ENCODE peak calls at places on chromosomes 1 and 21, in six cellular contexts. M, Y, X, A, R and F are unnamed samples.

GRCh38 chr1:56506314-56506743 is 73.0 kb downstream of the PLPP3 start:
- DNase-seq in X (no peak), R (no peak), A (no peak), Y (peak), M (peak), F (no peak)

GRCh38 chr1:19809044-19809750 is 5.9 kb downstream of the RNF186 start:
- DNase-seq in A (peak), M (no peak), Y (no peak), X (no peak), R (no peak), F (no peak)

GRCh38 chr1:15948600-15949452 is 27.1 kb downstream of the ZBTB17 start:
- DNase-seq in M (peak), A (peak), Y (peak), X (no peak), R (peak), F (peak)

GRCh38 chr21:16084776-16085364 is 355.1 kb downstream of the USP25 start:
- DNase-seq in Y (peak), R (peak), X (no peak), M (peak), A (no peak), F (no peak)

GRCh38 chr1:204672482-204673216 is 12.9 kb downstream of the LRRN2 start:
- DNase-seq in Y (no peak), A (no peak), M (no peak), X (no peak), R (no peak), F (no peak)

GRCh38 chr21:32483293-32483595 is 70.7 kb downstream of the EVA1C start:
- DNase-seq in R (no peak), X (no peak), Y (no peak), M (no peak), A (no peak), F (no peak)

GRCh38 chr1:44512313-44512885 is 107.3 kb downstream of the RNF220 start:
- DNase-seq in Y (no peak), M (no peak), R (no peak), X (no peak), A (no peak), F (no peak)

GRCh38 chr1:37038079-37038702 is 3.9 kb upstream of the GRIK3 start:
- DNase-seq in M (no peak), A (no peak), R (no peak), X (peak), Y (peak), F (no peak)

GRCh38 chr21:33977721-33978369 is 62.2 kb upstream of the ATP5PO start:
- DNase-seq in M (no peak), A (no peak), X (no peak), Y (no peak), R (no peak), F (no peak)

GRCh38 chr1:56200446-56200845 is 378.9 kb downstream of the PLPP3 start:
- DNase-seq in A (no peak), Y (no peak), X (no peak), M (no peak), R (no peak), F (no peak)

GRCh38 chr1:55214214-55214902 is 806 bp downstream of the USP24 start:
- DNase-seq in A (peak), Y (peak), M (peak), R (no peak), X (no peak), F (no peak)

GRCh38 chr1:30522031-30523004 is 201.1 kb downstream of the MATN1 start:
- DNase-seq in A (peak), R (peak), Y (no peak), M (peak), X (no peak), F (no peak)

GRCh38 chr1:109293026-109293425 is 10.1 kb upstream of the PSRC1 start:
- DNase-seq in X (no peak), A (no peak), Y (no peak), M (no peak), R (no peak), F (no peak)

GRCh38 chr1:109570414-109570813 is 22.0 kb downstream of the GNAI3 start:
- DNase-seq in A (no peak), M (no peak), X (no peak), R (no peak), Y (no peak), F (no peak)

GRCh38 chr1:214476958-214477870 is 74.2 kb downstream of the PTPN14 start:
- DNase-seq in Y (no peak), X (no peak), R (peak), A (no peak), M (no peak), F (no peak)

GRCh38 chr21:46409641-46410406 is 48.9 kb upstream of the DIP2A start:
- DNase-seq in A (no peak), X (no peak), Y (no peak), M (no peak), R (no peak), F (no peak)

GRCh38 chr1:226181996-226182714 is 4.4 kb downstream of the ACBD3 start:
- DNase-seq in X (peak), A (peak), Y (peak), M (peak), R (peak), F (peak)

GRCh38 chr21:45580576-45581321 is 38.5 kb upstream of the SLC19A1 start:
- DNase-seq in A (no peak), Y (peak), M (no peak), R (no peak), X (no peak), F (peak)

GRCh38 chr1:162388615-162389014 is 7.1 kb downstream of the C1orf226 start:
- DNase-seq in R (no peak), M (no peak), Y (no peak), X (no peak), A (no peak), F (no peak)

GRCh38 chr1:106233511-106233910 is 823.0 kb upstream of the PRMT6 start:
- DNase-seq in X (no peak), Y (no peak), M (no peak), A (no peak), R (no peak), F (no peak)

GRCh38 chr1:107132195-107132594 is 8.6 kb upstream of the NTNG1 start:
- DNase-seq in M (no peak), X (no peak), Y (no peak), R (no peak), A (no peak), F (no peak)

GRCh38 chr1:119475866-119476439 is 31.1 kb upstream of the HSD3B1 start:
- DNase-seq in R (no peak), M (peak), X (peak), A (peak), Y (peak), F (no peak)

GRCh38 chr1:245762396-245762910 is 607.7 kb downstream of the KIF26B start:
- DNase-seq in Y (no peak), M (no peak), A (no peak), R (no peak), X (no peak), F (no peak)

GRCh38 chr1:9440763-9441194 is 98.5 kb upstream of the SLC25A33 start:
- DNase-seq in A (peak), X (no peak), R (no peak), Y (no peak), M (peak), F (no peak)

GRCh38 chr1:215394084-215394991 is 172.8 kb upstream of the KCTD3 start:
- DNase-seq in X (no peak), R (no peak), M (no peak), A (no peak), Y (no peak), F (no peak)

GRCh38 chr1:30134466-30135217 is 588.7 kb downstream of the MATN1 start:
- DNase-seq in M (no peak), A (no peak), X (no peak), Y (no peak), R (no peak), F (peak)

GRCh38 chr21:42484966-42485365 is 11.1 kb downstream of the RSPH1 start:
- DNase-seq in X (no peak), M (no peak), A (no peak), Y (peak), R (no peak), F (no peak)

DNA sequence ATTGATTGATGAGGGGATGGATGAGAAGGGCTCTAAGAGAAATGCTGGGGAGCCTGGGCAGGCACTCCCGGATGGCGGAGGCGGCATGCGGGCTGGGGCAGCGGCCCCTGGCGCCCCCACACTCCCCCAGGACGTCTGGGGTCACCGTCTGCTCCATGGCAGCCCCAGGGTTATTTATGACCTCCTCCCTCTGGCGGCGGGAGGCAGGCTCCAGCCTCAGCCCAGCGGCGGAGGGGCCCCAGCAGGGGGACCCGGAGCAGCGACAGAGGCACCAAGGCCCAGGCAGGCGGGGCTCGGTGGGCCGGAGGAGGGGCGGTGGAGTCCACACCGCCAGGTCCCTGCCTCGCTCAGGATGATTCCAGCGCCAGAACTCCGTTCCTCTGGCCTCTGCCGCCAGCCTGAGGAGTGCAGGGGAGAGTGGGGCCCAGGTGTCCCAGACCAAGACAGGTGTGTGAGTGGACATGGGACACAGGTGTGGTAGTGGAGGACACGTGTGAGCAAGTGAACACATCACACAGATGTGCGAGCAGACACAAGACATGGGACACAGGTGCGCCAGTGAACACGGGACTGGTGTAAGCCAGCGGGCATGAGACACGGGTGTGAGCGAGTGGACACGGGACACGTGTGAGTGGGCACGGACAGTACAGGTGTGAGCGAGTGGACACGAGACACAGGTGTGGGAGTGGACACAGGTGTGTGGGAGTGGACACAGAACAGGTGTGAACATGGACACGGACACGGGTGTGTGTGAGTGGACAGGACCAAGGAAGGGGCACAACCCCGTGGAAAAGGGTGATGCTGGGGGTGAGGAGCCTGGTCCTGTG is 2.5 kb upstream of the SAMD11 start:
- DNase-seq in X (peak), M (peak), A (peak), R (peak), Y (peak), F (peak)
- TF ChIP-seq CTCF in X (no peak), M (peak), A (peak), R (peak), Y (peak), F (peak)

DNA sequence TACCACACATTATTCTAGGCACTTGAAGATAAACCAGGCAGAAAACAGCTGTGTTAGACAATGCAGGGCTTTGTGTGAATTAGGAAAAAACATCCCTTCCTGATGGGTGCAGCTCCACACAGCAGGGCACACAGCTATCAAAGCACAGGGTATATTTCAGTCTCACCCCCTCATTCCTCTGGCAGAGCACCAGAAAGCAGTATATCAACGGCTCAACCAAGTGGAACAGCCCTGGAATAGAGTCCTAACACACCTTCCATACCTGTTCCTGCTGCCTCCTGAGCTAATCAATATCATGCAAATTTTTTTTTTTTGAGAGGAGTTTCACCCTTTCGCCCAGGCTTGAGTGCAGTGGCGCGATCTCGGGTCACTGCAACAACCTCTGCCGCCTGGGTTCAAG is 32.1 kb downstream of the LYST start:
- DNase-seq in R (no peak), M (no peak), Y (no peak), A (no peak), X (no peak), F (no peak)
- TF ChIP-seq CTCF in R (no peak), M (no peak), Y (no peak), A (no peak), X (no peak), F (no peak)

GRCh38 chr1:151147685-151148084 is 1.3 kb upstream of the SEMA6C start:
- DNase-seq in R (no peak), Y (no peak), X (no peak), M (no peak), A (no peak), F (peak)
- TF ChIP-seq CTCF in R (no peak), Y (no peak), X (no peak), M (no peak), A (no peak), F (no peak)

GRCh38 chr21:37447288-37447936 is 80.8 kb downstream of the DYRK1A start:
- DNase-seq in R (no peak), X (no peak), Y (no peak), A (no peak), M (no peak), F (no peak)

GRCh38 chr21:37443683-37444082 is 77.1 kb downstream of the DYRK1A start:
- DNase-seq in M (no peak), R (no peak), Y (no peak), A (no peak), X (no peak), F (no peak)

GRCh38 chr21:37445228-37445627 is 78.7 kb downstream of the DYRK1A start:
- DNase-seq in M (no peak), X (no peak), Y (no peak), R (no peak), A (no peak), F (no peak)

GRCh38 chr21:37449302-37449937 is 82.8 kb downstream of the DYRK1A start:
- DNase-seq in M (no peak), R (no peak), A (no peak), X (no peak), Y (no peak), F (no peak)

GRCh38 chr21:37446552-37446951 is 80.0 kb downstream of the DYRK1A start:
- DNase-seq in R (no peak), M (no peak), X (no peak), A (no peak), Y (no peak), F (no peak)
- TF ChIP-seq CTCF in R (peak), M (peak), X (no peak), A (no peak), Y (no peak), F (no peak)

DNA sequence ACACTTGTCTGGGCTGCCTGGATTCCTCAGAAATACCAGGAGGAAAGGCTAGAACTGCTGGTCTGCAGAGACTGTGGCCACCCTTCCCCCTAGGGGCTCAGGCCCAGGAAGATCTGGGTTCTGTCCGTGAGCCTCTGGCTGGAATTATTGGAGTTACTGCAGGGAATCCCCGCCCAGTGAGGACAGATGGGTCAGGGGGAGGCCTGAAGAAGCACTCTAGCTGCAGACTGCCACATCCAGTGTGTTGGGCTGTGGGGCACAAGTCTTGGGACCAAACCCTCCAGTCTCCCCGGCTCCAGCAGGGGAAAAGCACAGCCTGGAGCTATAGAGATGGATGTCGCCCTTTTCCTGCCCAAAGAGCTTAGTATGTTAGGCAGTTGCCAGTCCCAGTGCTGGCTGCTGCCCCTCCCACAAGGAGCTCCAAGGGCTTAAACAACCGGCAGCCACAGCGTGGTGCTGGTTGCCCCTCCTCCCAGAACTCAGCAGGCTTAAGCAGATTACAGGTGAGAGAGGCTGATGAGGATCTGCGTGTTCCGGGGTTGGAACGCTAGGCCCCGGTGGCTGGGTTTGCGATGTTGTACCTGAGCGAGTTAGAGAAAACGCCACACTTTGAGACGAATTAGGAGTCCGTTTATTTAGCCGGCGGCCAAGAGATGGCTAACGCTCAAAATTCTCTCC is 255.5 kb upstream of the LRRC7 start:
- DNase-seq in M (no peak), A (no peak), Y (no peak), X (no peak), R (no peak), F (no peak)
- TF ChIP-seq CTCF in M (no peak), A (no peak), Y (no peak), X (no peak), R (no peak), F (no peak)

DNA sequence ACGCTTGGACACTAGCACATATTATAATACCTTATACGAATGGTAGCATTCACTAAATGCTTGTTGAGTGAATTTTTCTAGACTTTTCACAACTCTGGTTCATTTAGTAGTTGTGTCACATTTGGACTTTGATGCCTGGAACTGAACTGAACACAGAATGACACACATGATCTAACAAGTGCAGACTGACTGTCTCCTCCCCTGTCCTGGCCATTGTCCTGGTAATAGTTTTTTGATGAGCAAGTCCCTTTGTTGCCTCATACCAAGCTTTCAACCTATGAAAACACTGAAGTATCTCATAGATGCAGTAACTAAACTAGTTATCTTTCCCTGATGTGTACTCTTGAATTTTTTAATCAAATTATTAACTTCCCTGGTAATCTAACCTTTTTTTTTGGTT is 66.4 kb downstream of the LRRC8D start:
- DNase-seq in M (no peak), A (no peak), Y (no peak), R (no peak), X (no peak), F (no peak)
- TF ChIP-seq CTCF in M (no peak), A (no peak), Y (no peak), R (no peak), X (no peak), F (no peak)

GRCh38 chr1:153779781-153780541 is 4.8 kb downstream of the SLC27A3 start:
- DNase-seq in M (no peak), A (peak), Y (peak), X (no peak), R (no peak), F (no peak)

GRCh38 chr1:153786038-153786790 is 11.0 kb downstream of the SLC27A3 start:
- DNase-seq in A (no peak), Y (no peak), X (no peak), M (no peak), R (no peak), F (no peak)

GRCh38 chr1:153780551-153780950 is 5.3 kb downstream of the SLC27A3 start:
- DNase-seq in A (no peak), R (no peak), X (no peak), M (no peak), Y (no peak), F (no peak)

GRCh38 chr1:153778824-153779519 is 3.8 kb downstream of the SLC27A3 start:
- DNase-seq in R (no peak), X (no peak), A (no peak), Y (no peak), M (no peak), F (no peak)

GRCh38 chr1:153783233-153784190 is 8.3 kb downstream of the SLC27A3 start:
- DNase-seq in Y (peak), X (peak), M (peak), R (peak), A (peak), F (peak)
- TF ChIP-seq CTCF in Y (peak), X (no peak), M (peak), R (peak), A (peak), F (no peak)

GRCh38 chr1:7608628-7609295 is 162.3 kb upstream of the VAMP3 start:
- DNase-seq in X (no peak), R (no peak), A (no peak), Y (no peak), M (no peak), F (no peak)

GRCh38 chr1:7607097-7607496 is 164.0 kb upstream of the VAMP3 start:
- DNase-seq in X (no peak), M (no peak), A (no peak), R (no peak), Y (no peak), F (no peak)

GRCh38 chr1:7610106-7610731 is 160.9 kb upstream of the VAMP3 start:
- DNase-seq in M (no peak), X (no peak), R (no peak), A (no peak), Y (no peak), F (no peak)

GRCh38 chr1:7609311-7609994 is 161.6 kb upstream of the VAMP3 start:
- DNase-seq in R (no peak), A (no peak), M (no peak), Y (no peak), X (no peak), F (no peak)

GRCh38 chr1:7606096-7606495 is 165.0 kb upstream of the VAMP3 start:
- DNase-seq in X (no peak), Y (no peak), A (no peak), R (no peak), M (no peak), F (no peak)
- TF ChIP-seq CTCF in X (no peak), Y (no peak), A (no peak), R (no peak), M (no peak), F (no peak)

DNA sequence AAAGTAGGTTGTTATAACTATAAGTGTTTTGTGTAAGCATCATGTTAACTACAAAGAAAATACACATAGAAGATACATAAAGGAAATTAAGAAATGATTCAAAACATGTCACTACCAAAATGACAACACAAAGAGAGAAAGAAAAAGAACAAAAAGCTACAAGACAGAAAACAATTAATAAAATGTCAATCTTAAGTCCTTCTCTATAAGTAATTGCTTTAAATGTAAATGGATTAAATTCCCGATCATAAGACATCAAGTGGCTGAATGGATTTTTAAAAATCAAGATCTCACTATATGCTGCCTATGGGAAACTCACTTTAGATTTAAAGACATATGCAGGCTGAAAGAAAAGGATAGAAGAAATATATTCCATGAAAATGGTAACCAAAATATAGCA is 232.3 kb upstream of the NFIA start:
- DNase-seq in M (no peak), R (no peak), A (no peak), Y (no peak), X (no peak), F (no peak)
- TF ChIP-seq CTCF in M (no peak), R (no peak), A (no peak), Y (no peak), X (no peak), F (no peak)